ENCODE peak calls at places on chromosomes 12 and 14, in eight cellular contexts. H, D, C, Y, P, Z, W and K are unnamed samples.

GRCh38 chr14:95185452-95186392 is 28.4 kb upstream of the DICER1 start:
- DNase-seq in Z (no peak), C (no peak), H (no peak), Y (no peak), P (no peak), W (peak), D (peak), K (no peak)

GRCh38 chr12:38392584-38393144 is 76.1 kb downstream of the ALG10B start:
- DNase-seq in Z (no peak), Y (peak), W (no peak), P (peak), D (no peak), C (peak), H (no peak), K (no peak)

GRCh38 chr14:100532154-100532915 is 54.9 kb downstream of the BEGAIN start:
- DNase-seq in H (no peak), Y (no peak), Z (peak), D (peak), W (peak), P (no peak), C (no peak), K (peak)

GRCh38 chr14:66000771-66001170 is 485.4 kb upstream of the CCDC196 start:
- DNase-seq in H (no peak), Y (no peak), D (no peak), C (no peak), Z (no peak), W (no peak), P (peak), K (no peak)

GRCh38 chr14:47422191-47422590 is 253.2 kb downstream of the MDGA2 start:
- DNase-seq in Y (no peak), C (no peak), Z (no peak), W (no peak), H (no peak), D (no peak), P (no peak), K (no peak)

GRCh38 chr12:92735131-92735721 is 32.4 kb downstream of the PLEKHG7 start:
- DNase-seq in Y (peak), C (peak), P (peak), H (peak), W (peak), Z (no peak), D (no peak), K (no peak)

GRCh38 chr14:24240110-24240918 is 2.1 kb downstream of the TINF2 start:
- DNase-seq in H (no peak), C (no peak), P (no peak), D (no peak), Y (no peak), Z (no peak), W (no peak), K (no peak)

GRCh38 chr12:10235761-10236631 is 23.3 kb downstream of the GABARAPL1 start:
- DNase-seq in H (no peak), Z (no peak), P (peak), D (peak), Y (peak), C (peak), W (no peak), K (peak)

GRCh38 chr12:88388566-88389269 is 191.6 kb downstream of the KITLG start:
- DNase-seq in C (no peak), H (no peak), Y (no peak), P (no peak), W (no peak), Z (no peak), D (no peak), K (no peak)

GRCh38 chr14:59463773-59464650 is 1.2 kb downstream of the GPR135 start:
- DNase-seq in Y (no peak), Z (no peak), D (peak), H (no peak), W (no peak), C (no peak), P (no peak), K (peak)

GRCh38 chr14:57837267-57837666 is 28.6 kb downstream of the SLC35F4 start:
- DNase-seq in P (no peak), Y (no peak), Z (no peak), D (no peak), W (no peak), C (no peak), H (no peak), K (no peak)
- TF ChIP-seq CTCF in P (peak), Y (no peak), Z (no peak), D (no peak), W (no peak), C (no peak), H (no peak), K (no peak)

DNA sequence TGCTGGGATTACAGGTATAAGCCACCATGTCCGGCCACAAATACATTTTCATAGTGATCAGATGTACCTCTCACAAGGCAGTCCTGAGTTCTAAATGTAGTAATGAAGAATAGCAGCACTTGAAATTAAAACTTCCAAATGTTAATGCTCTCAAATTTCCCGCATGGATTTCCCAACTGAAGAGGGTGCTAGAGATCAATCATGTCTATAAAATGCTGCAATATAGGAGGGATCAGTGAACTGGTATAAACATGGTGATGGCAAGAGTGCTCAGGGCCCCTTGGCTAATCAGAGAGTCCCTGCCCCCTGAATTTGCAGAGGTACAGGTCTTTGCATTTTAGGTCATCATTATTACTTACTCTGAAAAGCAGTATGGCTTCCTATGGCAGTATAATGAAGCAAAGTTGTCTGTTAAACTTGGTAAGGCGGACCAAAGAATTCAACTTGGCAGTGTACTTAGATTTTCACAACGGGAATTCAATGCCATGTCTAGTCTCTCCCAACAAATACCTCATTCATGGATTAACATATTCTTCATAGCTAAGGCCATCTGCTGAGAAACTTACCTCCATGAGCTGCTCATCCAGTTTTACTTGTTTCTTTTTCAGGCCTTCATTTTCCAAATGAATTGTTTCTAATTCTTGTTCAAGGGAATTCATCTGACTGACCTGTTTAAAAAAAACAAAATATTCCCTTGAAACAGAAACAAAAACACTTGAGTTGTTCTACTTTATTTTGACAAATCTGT is 67.0 kb upstream of the SAV1 start:
- DNase-seq in P (peak), H (no peak), W (no peak), Z (no peak), Y (no peak), C (no peak), D (no peak), K (no peak)
- TF ChIP-seq CTCF in P (peak), H (peak), W (no peak), Z (no peak), Y (no peak), C (no peak), D (no peak), K (no peak)

GRCh38 chr12:34186492-34186891 is 164.2 kb downstream of the ALG10 start:
- DNase-seq in C (no peak), D (no peak), P (peak), H (no peak), Z (no peak), Y (no peak), W (no peak), K (no peak)
- TF ChIP-seq CTCF in C (no peak), D (no peak), P (peak), H (no peak), Z (no peak), Y (no peak), W (no peak), K (no peak)

GRCh38 chr12:58741226-58741625 is 179.1 kb downstream of the LRIG3 start:
- DNase-seq in Y (no peak), W (no peak), H (no peak), C (no peak), D (no peak), Z (no peak), P (no peak), K (no peak)

GRCh38 chr12:58750484-58750883 is 169.8 kb downstream of the LRIG3 start:
- DNase-seq in D (no peak), C (no peak), Y (peak), Z (no peak), P (peak), H (peak), W (no peak), K (no peak)

DNA sequence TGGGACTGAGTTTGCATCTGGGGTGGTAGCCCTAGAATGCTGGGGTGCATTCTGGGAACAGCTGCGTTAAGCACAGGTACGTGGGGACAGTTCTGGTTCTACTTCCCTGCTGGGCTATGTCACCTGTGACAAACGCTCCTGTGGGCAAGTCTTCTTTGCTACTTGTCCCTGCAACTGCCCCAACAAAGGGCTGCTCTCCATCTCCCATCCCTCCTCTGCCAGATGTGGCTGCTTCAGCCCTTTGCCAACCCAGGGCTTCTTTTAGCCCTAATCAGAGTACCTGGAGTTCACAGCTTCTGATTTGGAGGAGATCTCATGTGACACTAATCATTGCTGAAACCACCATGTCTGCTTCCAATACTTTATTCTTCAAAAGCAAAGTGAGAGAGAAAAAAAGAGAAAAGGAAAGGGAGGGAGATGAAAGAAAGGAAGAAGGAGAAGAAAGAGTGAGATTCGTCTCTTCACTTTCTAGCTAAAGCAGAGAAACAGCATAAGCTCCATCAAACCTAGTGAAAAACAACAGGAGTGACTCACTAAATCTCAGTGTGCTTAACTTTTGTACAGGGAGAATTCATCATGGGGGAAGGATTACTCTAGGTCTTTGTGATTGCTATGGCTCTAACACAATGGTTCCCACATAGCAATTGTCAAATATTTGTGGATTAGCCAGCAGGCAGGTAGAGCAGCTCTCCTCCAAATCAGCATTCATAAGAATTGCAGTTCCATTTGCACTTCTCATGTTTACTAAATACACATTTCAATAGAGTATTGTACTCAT is 174.8 kb downstream of the LRIG3 start:
- DNase-seq in Y (no peak), C (no peak), H (no peak), D (no peak), W (no peak), P (peak), Z (no peak), K (no peak)
- TF ChIP-seq CTCF in Y (no peak), C (no peak), H (no peak), D (no peak), W (no peak), P (no peak), Z (no peak), K (no peak)

DNA sequence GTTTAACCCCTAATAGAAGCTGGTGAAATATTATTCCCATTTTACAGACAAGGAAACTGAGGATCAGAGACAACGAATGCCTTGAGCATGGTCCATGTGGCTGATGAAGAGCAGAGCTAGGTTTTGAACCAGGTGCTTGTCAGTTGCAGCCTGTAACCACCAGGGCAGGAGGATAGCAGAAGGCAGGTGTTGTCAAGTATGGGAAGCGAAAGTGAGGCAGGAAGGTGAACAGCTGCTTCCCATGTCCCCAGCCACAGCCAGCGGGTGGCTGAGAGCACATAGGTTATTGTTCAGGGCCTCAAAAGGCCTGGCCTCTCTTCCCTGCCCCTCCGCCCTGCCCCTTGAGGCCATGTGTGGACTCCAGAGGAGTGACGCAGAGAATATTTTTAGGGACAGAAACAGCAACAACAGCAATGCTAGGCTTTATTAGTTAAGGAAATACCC is 39.6 kb downstream of the IQSEC3 start:
- DNase-seq in Y (no peak), Z (no peak), P (no peak), C (no peak), H (no peak), D (no peak), W (no peak), K (peak)
- TF ChIP-seq CTCF in Y (no peak), Z (peak), P (no peak), C (peak), H (no peak), D (no peak), W (no peak), K (peak)

DNA sequence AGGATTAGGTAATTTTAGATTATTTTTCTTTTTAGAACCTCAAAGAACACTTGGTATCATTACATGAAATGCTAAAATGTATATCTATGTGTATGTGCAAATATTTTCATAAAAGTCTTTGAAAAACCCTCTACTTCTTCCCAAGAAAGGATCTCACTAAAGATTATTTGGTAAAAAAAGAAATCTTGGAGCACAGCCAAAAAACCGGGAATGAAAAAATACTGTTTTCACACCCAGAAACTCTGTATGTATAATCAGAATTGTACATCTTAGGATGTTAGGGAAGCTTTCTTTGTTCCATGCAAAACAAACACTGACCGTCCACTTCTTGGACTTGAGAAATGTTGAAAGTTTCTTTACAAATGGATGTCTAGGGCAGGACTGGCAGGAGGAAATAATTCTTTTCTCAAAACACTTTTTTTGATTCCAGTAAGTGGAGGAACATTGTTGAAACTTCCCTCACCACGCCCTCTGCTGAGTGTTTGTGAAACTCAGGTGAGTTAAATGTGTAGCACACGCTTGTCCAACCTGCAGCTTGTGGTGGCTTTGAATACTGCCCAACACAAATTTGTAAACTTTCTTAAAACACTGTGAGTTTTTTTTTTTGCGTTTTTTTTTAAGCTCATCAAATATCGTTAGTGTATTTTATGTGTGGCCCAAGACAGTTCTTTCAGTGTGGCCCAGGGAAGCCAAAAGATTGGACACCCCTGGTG is 26.5 kb downstream of the FBXO34 start:
- DNase-seq in P (peak), D (no peak), C (peak), Z (no peak), H (no peak), Y (peak), W (no peak), K (no peak)
- TF ChIP-seq CTCF in P (peak), D (no peak), C (no peak), Z (no peak), H (no peak), Y (no peak), W (no peak), K (no peak)

DNA sequence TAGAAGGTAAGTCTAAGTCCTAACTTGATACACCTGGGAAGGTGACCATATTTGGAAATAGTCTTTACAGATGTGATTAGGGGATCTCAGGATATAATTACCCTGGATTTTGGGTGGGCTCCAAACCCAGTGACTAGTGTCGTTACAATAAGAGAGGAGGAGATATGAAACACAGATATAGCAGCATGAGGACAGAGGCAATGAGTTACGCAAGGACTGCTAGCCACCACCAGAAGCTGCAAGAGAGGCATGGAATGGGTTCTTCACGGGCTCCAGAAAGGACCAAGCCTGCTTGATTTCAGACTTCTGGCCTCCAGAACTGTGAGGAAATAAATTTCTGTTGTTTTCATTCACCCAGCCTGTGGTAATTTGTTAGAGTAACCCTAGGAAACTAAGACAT is 28.6 kb downstream of the FGFR1OP2 start:
- DNase-seq in D (no peak), Y (no peak), H (no peak), Z (no peak), C (no peak), W (no peak), P (no peak), K (no peak)
- TF ChIP-seq CTCF in D (no peak), Y (no peak), H (no peak), Z (no peak), C (no peak), W (no peak), P (no peak), K (no peak)